ENCODE peak calls at places on chromosome 11, in six cellular contexts. W is neural progenitor cell, D is GM23338, V is SK-N-SH, O is GM23248, J is PC-3. Z is an unnamed sample.

GRCh38 chr11:36600155-36600554 is 2.1 kb upstream of the RAG2 start:
- DNase-seq in W (peak; percentile 51), D (peak; percentile 41), V (no peak), O (no peak), J (no peak), Z (no peak)

GRCh38 chr11:12995211-12995610 is 13.9 kb upstream of the RASSF10 start:
- DNase-seq in W (no peak), D (no peak), V (no peak), O (peak; percentile 35), J (no peak), Z (no peak)

GRCh38 chr11:126355926-126356897 is 726 bp downstream of the ST3GAL4 start:
- DNase-seq in W (no peak), D (peak; percentile 57), V (peak; percentile 58), O (peak; percentile 81), J (peak; percentile 31), Z (no peak)

GRCh38 chr11:60631939-60632338 is 67.5 kb upstream of the MS4A8 start:
- DNase-seq in W (no peak), D (no peak), V (no peak), O (no peak), J (no peak), Z (no peak)

GRCh38 chr11:12585861-12586260 is 88.4 kb upstream of the TEAD1 start:
- DNase-seq in W (no peak), D (no peak), V (no peak), O (no peak), J (no peak), Z (no peak)

GRCh38 chr11:3052567-3052966 is 4.7 kb downstream of the CARS1 start:
- DNase-seq in W (no peak), D (no peak), V (no peak), O (no peak), J (no peak), Z (no peak)

GRCh38 chr11:120547301-120547700 is 35.8 kb downstream of the GRIK4 start:
- DNase-seq in W (no peak), D (no peak), V (no peak), O (peak; percentile 74), J (no peak), Z (no peak)

GRCh38 chr11:100774132-100774531 is 87.0 kb downstream of the ARHGAP42 start:
- DNase-seq in W (no peak), D (no peak), V (no peak), O (no peak), J (no peak), Z (no peak)

GRCh38 chr11:92128026-92128425 is 96.6 kb upstream of the FAT3 start:
- DNase-seq in W (no peak), D (no peak), V (no peak), O (no peak), J (no peak), Z (no peak)

GRCh38 chr11:32893091-32893946 is 708 bp downstream of the QSER1 start:
- DNase-seq in W (peak; percentile 92), D (peak; percentile 82), V (peak; percentile 87), O (peak; percentile 80), J (peak; percentile 32), Z (peak; percentile 58)

GRCh38 chr11:110713469-110713776 is 1.2 kb upstream of the ARHGAP20 start:
- DNase-seq in W (no peak), D (no peak), V (no peak), O (no peak), J (no peak), Z (no peak)

GRCh38 chr11:61684870-61685610 is 4.8 kb downstream of the DAGLA start:
- DNase-seq in W (no peak), D (no peak), V (no peak), O (no peak), J (no peak), Z (no peak)

GRCh38 chr11:69156673-69157155 is 979 bp downstream of the SMIM38 start:
- DNase-seq in W (no peak), D (no peak), V (no peak), O (peak; percentile 45), J (no peak), Z (no peak)

GRCh38 chr11:10490398-10491232 is 35.6 kb downstream of the AMPD3 start:
- DNase-seq in W (peak; percentile 69), D (no peak), V (peak; percentile 48), O (peak; percentile 97), J (peak; percentile 97), Z (no peak)

GRCh38 chr11:3823303-3823702 is 14.9 kb downstream of the PGAP2 start:
- DNase-seq in W (no peak), D (no peak), V (no peak), O (peak; percentile 94), J (peak; percentile 39), Z (no peak)

GRCh38 chr11:62789576-62789975 is 2.2 kb downstream of the TMEM223 start:
- DNase-seq in W (no peak), D (no peak), V (no peak), O (no peak), J (no peak), Z (no peak)

GRCh38 chr11:8811571-8811970 is 99.4 kb upstream of the AKIP1 start:
- DNase-seq in W (no peak), D (no peak), V (no peak), O (peak; percentile 48), J (no peak), Z (no peak)

GRCh38 chr11:118622376-118623290 is 15.2 kb downstream of the PHLDB1 start:
- DNase-seq in W (peak; percentile 49), D (no peak), V (peak; percentile 67), O (peak; percentile 96), J (peak; percentile 94), Z (no peak)

GRCh38 chr11:422249-422656 is 7.5 kb upstream of the SIGIRR start:
- DNase-seq in W (no peak), D (no peak), V (no peak), O (no peak), J (no peak), Z (no peak)

GRCh38 chr11:112225753-112226061 is 521 bp upstream of the PTS start:
- DNase-seq in W (no peak), D (no peak), V (no peak), O (peak; percentile 89), J (no peak), Z (no peak)

GRCh38 chr11:61498767-61499341 is 9.7 kb upstream of the LRRC10B start:
- DNase-seq in W (no peak), D (no peak), V (no peak), O (no peak), J (no peak), Z (no peak)

GRCh38 chr11:91792779-91793262 is 431.8 kb upstream of the FAT3 start:
- DNase-seq in W (no peak), D (no peak), V (no peak), O (no peak), J (peak; percentile 32), Z (no peak)

GRCh38 chr11:93585758-93586157 is 42.6 kb upstream of the SMCO4 start:
- DNase-seq in W (peak; percentile 27), D (no peak), V (no peak), O (peak; percentile 88), J (peak; percentile 66), Z (no peak)

GRCh38 chr11:128421577-128421976 is 165.8 kb downstream of the ETS1 start:
- DNase-seq in W (peak; percentile 24), D (no peak), V (peak; percentile 28), O (peak; percentile 93), J (no peak), Z (no peak)

DNA sequence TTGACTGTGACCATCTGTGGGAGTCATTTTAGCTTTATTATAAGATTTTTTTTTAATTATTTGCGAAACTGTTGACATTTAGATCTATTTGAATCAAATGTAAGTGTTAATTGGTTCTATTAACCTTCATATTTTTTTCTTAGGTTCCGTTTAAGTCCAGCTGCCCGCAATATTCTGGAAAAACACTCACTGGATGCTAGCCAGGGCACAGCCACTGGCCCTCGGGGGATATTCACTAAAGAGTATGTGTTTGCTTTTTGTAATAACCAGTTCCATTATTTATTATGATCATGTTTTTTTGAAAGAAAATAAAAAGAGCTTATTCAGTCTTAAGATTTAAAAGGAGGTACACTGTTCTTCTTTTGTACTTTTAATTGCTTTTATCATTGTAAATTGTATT is 43.9 kb downstream of the PDHX start:
- DNase-seq in W (no peak), D (no peak), V (peak; percentile 33), O (no peak), J (no peak), Z (no peak)
- TF ChIP-seq EZH2phosphoT487 in W (no peak), D (no peak), V (no peak), O (no peak), J (no peak), Z (no peak)

GRCh38 chr11:75558939-75559843 is 2.9 kb upstream of the SERPINH1 start:
- DNase-seq in W (no peak), D (peak; percentile 62), V (no peak), O (peak; percentile 78), J (no peak), Z (no peak)

GRCh38 chr11:75561426-75562047 is 516 bp upstream of the SERPINH1 start:
- DNase-seq in W (no peak), D (no peak), V (no peak), O (peak; percentile 13), J (no peak), Z (no peak)

GRCh38 chr11:75562048-75562835 is at the start of gene SERPINH1:
- DNase-seq in W (peak; percentile 85), D (peak; percentile 94), V (peak; percentile 95), O (peak; percentile 96), J (peak; percentile 88), Z (no peak)

GRCh38 chr11:75562836-75563484 is 907 bp downstream of the SERPINH1 start:
- DNase-seq in W (peak; percentile 95), D (peak; percentile 98), V (peak; percentile 64), O (peak; percentile 83), J (peak; percentile 49), Z (no peak)

DNA sequence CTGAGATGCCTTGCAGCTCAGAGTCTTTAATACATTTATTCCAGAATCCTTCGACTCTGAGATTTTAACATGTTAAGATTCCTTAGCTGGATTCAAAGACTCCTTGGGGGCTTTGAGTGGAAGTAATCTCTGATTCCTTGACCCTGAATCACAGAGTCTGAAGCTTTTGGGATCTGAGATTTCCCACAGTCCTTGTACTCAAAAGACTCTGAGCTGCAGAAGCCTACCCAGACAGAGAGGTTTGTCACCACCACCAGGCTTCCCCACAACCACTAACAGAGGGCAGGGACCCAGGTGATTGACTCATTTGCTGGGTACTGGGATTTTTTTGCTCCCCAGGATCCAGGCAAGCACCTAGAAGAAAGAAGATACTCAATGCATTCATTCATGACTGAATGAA is 1.4 kb upstream of the SERPINH1 start:
- DNase-seq in W (no peak), D (no peak), V (no peak), O (peak; percentile 84), J (no peak), Z (no peak)
- H3K4me1 ChIP-seq in W (peaks cover 53% of the 10 kb centered on the region), D (peaks cover 62% of the 10 kb centered on the region), V (peaks cover 67% of the 10 kb centered on the region), O (peaks cover 59% of the 10 kb centered on the region), J (peaks cover 27% of the 10 kb centered on the region), Z (no peaks in the 10 kb centered on the region)

DNA sequence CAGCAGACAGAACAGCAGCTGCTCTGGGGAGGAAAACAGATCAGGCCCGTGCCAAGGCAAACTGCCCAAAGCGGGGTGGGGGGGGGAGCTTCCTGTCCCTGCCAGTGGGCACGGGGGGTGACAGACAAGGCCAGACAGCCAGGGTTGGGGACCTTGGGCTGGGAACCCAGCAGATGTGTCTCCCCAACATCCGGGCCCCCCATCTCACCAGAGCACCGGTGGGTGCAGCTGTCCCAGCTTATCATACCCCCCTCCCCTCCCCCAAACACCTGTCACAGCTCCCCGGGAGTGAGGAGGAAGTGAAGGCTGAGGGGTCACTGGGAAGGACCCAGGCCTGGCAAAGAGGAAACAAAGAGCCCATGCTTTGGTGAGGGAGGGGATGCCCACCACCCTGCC is 1.3 kb downstream of the PPP1R14B start:
- DNase-seq in W (no peak), D (no peak), V (no peak), O (no peak), J (peak; percentile 55), Z (peak; percentile 29)
- H3F3A ChIP-seq in W (peaks cover 46% of the 10 kb centered on the region), D (peaks cover 49% of the 10 kb centered on the region), V (peaks cover 13% of the 10 kb centered on the region), O (peaks cover 15% of the 10 kb centered on the region), J (peaks cover 3% of the 10 kb centered on the region), Z (peaks cover 15% of the 10 kb centered on the region)

GRCh38 chr11:28756977-28757376 is 648.8 kb downstream of the METTL15 start:
- DNase-seq in W (no peak), D (no peak), V (no peak), O (peak; percentile 63), J (peak; percentile 89), Z (no peak)
- TF ChIP-seq EZH2phosphoT487 in W (no peak), D (no peak), V (no peak), O (no peak), J (no peak), Z (no peak)